ENCODE peak calls at places on chromosomes 1 and 21, in nine cellular contexts. B is PC-3, X is GM23338, P is fibroblast of lung, L is neural progenitor cell, O is hepatocyte, Q is GM23248, E is keratinocyte, R is PC-9. G is an unnamed sample.

GRCh38 chr21:26954591-26955214 is 12.2 kb downstream of the ADAMTS5 start:
- DNase-seq in E (no peak), Q (no peak), O (no peak), L (no peak), X (no peak), B (no peak), R (no peak), P (no peak), G (no peak)

GRCh38 chr1:54461731-54462596 is 55.8 kb upstream of the SSBP3 start:
- DNase-seq in P (no peak), R (no peak), X (no peak), E (no peak), B (no peak), O (no peak), L (no peak), Q (no peak), G (no peak)

GRCh38 chr1:153345187-153346066 is 3.2 kb downstream of the PGLYRP4 start:
- DNase-seq in Q (no peak), R (no peak), P (no peak), B (no peak), X (no peak), L (no peak), O (no peak), E (no peak), G (no peak)

GRCh38 chr1:16458801-16459200 is 18.3 kb downstream of the NECAP2 start:
- DNase-seq in Q (no peak), E (no peak), B (no peak), O (no peak), R (no peak), X (no peak), L (no peak), P (no peak), G (no peak)

GRCh38 chr1:100868364-100868995 is 26.2 kb downstream of the EXTL2 start:
- DNase-seq in O (peak; percentile 40), P (peak; percentile 46), Q (peak; percentile 65), L (peak; percentile 39), X (peak; percentile 41), B (peak; percentile 70), E (no peak), R (peak; percentile 60), G (no peak)

GRCh38 chr1:246971322-246971721 is 36.5 kb downstream of the ZNF695 start:
- DNase-seq in L (peak; percentile 62), P (no peak), O (peak; percentile 63), R (no peak), X (peak; percentile 74), Q (peak; percentile 66), B (peak; percentile 31), E (no peak), G (no peak)

GRCh38 chr1:170967042-170967910 is 31.9 kb downstream of the MROH9 start:
- DNase-seq in B (peak; percentile 77), L (peak; percentile 63), X (peak; percentile 78), P (peak; percentile 45), Q (peak; percentile 79), R (no peak), O (peak; percentile 63), E (no peak), G (peak; percentile 11)

GRCh38 chr1:152752225-152752624 is 5.6 kb upstream of the KPRP start:
- DNase-seq in O (no peak), R (no peak), E (peak; percentile 74), P (peak; percentile 60), Q (peak; percentile 96), L (no peak), X (no peak), B (peak; percentile 89), G (peak; percentile 93)

GRCh38 chr1:27027575-27028250 is 15.1 kb upstream of the TENT5B start:
- DNase-seq in O (peak; percentile 36), E (no peak), Q (no peak), B (no peak), X (no peak), L (no peak), R (no peak), P (no peak), G (no peak)

GRCh38 chr21:41750532-41751151 is 16.2 kb downstream of the RIPK4 start:
- DNase-seq in R (peak; percentile 52), E (no peak), L (no peak), X (no peak), P (no peak), B (no peak), Q (peak; percentile 29), O (no peak), G (no peak)
- TF ChIP-seq EZH2 in R (no peak), E (no peak), L (no peak), X (no peak), P (no peak), B (no peak), Q (no peak), O (no peak), G (no peak)

GRCh38 chr1:160578175-160578693 is 1.1 kb downstream of the CD84 start:
- DNase-seq in Q (no peak), B (no peak), O (no peak), P (no peak), E (no peak), X (no peak), L (no peak), R (no peak), G (no peak)
- H3K79me2 ChIP-seq in Q (no peaks in the 10 kb centered on the region), B (no peaks in the 10 kb centered on the region), O (no peaks in the 10 kb centered on the region), P (no peaks in the 10 kb centered on the region), E (no peaks in the 10 kb centered on the region), X (no peaks in the 10 kb centered on the region), L (no peaks in the 10 kb centered on the region), R (no peaks in the 10 kb centered on the region), G (no peaks in the 10 kb centered on the region)

GRCh38 chr1:3710251-3710650 is 42.0 kb upstream of the CCDC27 start:
- DNase-seq in X (no peak), R (no peak), P (no peak), L (no peak), Q (no peak), O (no peak), E (no peak), B (no peak), G (no peak)
- H3K27me3 ChIP-seq in X (no peaks in the 10 kb centered on the region), R (peaks cover 38% of the 10 kb centered on the region), P (no peaks in the 10 kb centered on the region), L (peaks cover 23% of the 10 kb centered on the region), Q (peaks cover 50% of the 10 kb centered on the region), O (peaks cover 18% of the 10 kb centered on the region), E (peaks cover 22% of the 10 kb centered on the region), B (peaks cover 65% of the 10 kb centered on the region), G (no peaks in the 10 kb centered on the region)

DNA sequence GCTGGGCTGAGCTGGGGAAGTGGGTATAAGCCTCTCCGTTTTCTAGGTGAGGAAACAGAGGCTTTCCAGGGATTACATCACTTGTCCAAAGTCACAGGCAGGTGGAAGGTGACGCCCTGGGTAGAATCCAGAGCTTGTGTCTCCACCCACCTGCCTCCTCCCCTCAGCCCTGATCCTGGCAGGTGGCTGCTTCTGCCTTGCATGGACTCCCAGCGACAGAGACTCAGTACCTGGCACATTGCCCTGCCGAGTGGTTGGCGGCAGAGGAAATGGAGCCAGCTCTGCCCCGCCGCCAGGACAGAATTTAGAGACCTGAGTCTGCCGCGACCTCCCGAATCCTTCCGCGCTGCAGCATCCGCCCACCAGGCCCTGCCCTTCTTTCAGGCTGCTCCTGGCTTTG is 2.1 kb downstream of the PLA2G2E start:
- DNase-seq in E (no peak), X (no peak), Q (no peak), P (no peak), B (no peak), L (no peak), R (no peak), O (no peak), G (no peak)
- TF ChIP-seq EZH2 in E (no peak), X (no peak), Q (no peak), P (no peak), B (no peak), L (no peak), R (no peak), O (no peak), G (no peak)

GRCh38 chr1:39488012-39488545 is 3.4 kb upstream of the BMP8A start:
- DNase-seq in L (no peak), O (no peak), Q (no peak), X (no peak), R (no peak), B (no peak), P (no peak), E (no peak), G (no peak)
- H3K79me2 ChIP-seq in L (no peaks in the 10 kb centered on the region), O (no peaks in the 10 kb centered on the region), Q (no peaks in the 10 kb centered on the region), X (no peaks in the 10 kb centered on the region), R (no peaks in the 10 kb centered on the region), B (no peaks in the 10 kb centered on the region), P (no peaks in the 10 kb centered on the region), E (no peaks in the 10 kb centered on the region), G (no peaks in the 10 kb centered on the region)

GRCh38 chr1:235650341-235651169 is 971 bp upstream of the GNG4 start:
- DNase-seq in P (no peak), E (no peak), B (no peak), L (peak; percentile 80), X (peak; percentile 86), R (no peak), Q (peak; percentile 8), O (peak; percentile 73), G (no peak)
- H3K27me3 ChIP-seq in P (peaks cover 21% of the 10 kb centered on the region), E (peaks cover 42% of the 10 kb centered on the region), B (peaks cover 11% of the 10 kb centered on the region), L (peaks cover 43% of the 10 kb centered on the region), X (peaks cover 19% of the 10 kb centered on the region), R (no peaks in the 10 kb centered on the region), Q (peaks cover 32% of the 10 kb centered on the region), O (peaks cover 27% of the 10 kb centered on the region), G (peaks cover 13% of the 10 kb centered on the region)